ENCODE peak calls at places on chromosomes 6 and 20, in seven cellular contexts. One of them, this sample, is unnamed.

GRCh38 chr6:16751251-16751946 is 9.9 kb downstream of the ATXN1 start:
- DNase-seq in tibial artery: no peak
- DNase-seq in left ventricle myocardium inferior: no peak
- DNase-seq in MM.1S: no peak
- DNase-seq in A673: no peak
- DNase-seq in heart left ventricle: no peak
- DNase-seq in psoas muscle: no peak
- DNase-seq in this sample: no peak

GRCh38 chr20:51542033-51542893 is at the start of gene NFATC2:
- DNase-seq in MM.1S: peak; percentile 64
- DNase-seq in psoas muscle: peak; percentile 47
- DNase-seq in heart left ventricle: peak; percentile 69
- DNase-seq in A673: no peak
- DNase-seq in left ventricle myocardium inferior: peak; percentile 52
- DNase-seq in tibial artery: no peak
- DNase-seq in this sample: no peak

GRCh38 chr20:20956586-20956985 is 149.6 kb downstream of the LINC00237 start:
- DNase-seq in MM.1S: no peak
- DNase-seq in A673: no peak
- DNase-seq in tibial artery: no peak
- DNase-seq in psoas muscle: no peak
- DNase-seq in left ventricle myocardium inferior: no peak
- DNase-seq in heart left ventricle: no peak
- DNase-seq in this sample: peak; percentile 92

GRCh38 chr6:12325872-12326271 is 35.7 kb downstream of the EDN1 start:
- DNase-seq in tibial artery: no peak
- DNase-seq in heart left ventricle: no peak
- DNase-seq in A673: no peak
- DNase-seq in psoas muscle: no peak
- DNase-seq in MM.1S: no peak
- DNase-seq in left ventricle myocardium inferior: no peak
- DNase-seq in this sample: no peak

GRCh38 chr20:59574308-59574707 is 30.0 kb upstream of the PHACTR3 start:
- DNase-seq in left ventricle myocardium inferior: no peak
- DNase-seq in tibial artery: peak; percentile 39
- DNase-seq in A673: no peak
- DNase-seq in heart left ventricle: no peak
- DNase-seq in MM.1S: no peak
- DNase-seq in psoas muscle: no peak
- DNase-seq in this sample: no peak

GRCh38 chr6:34145161-34146020 is 496 bp downstream of the GRM4 start:
- DNase-seq in heart left ventricle: no peak
- DNase-seq in MM.1S: no peak
- DNase-seq in psoas muscle: no peak
- DNase-seq in A673: peak; percentile 61
- DNase-seq in tibial artery: no peak
- DNase-seq in left ventricle myocardium inferior: no peak
- DNase-seq in this sample: no peak

GRCh38 chr20:18783385-18783959 is 30.1 kb upstream of the SCP2D1 start:
- DNase-seq in tibial artery: no peak
- DNase-seq in heart left ventricle: no peak
- DNase-seq in MM.1S: no peak
- DNase-seq in left ventricle myocardium inferior: no peak
- DNase-seq in psoas muscle: no peak
- DNase-seq in A673: no peak
- DNase-seq in this sample: no peak

GRCh38 chr6:101114703-101115102 is 233.6 kb upstream of the ASCC3 start:
- DNase-seq in tibial artery: no peak
- DNase-seq in psoas muscle: no peak
- DNase-seq in left ventricle myocardium inferior: no peak
- DNase-seq in MM.1S: peak; percentile 45
- DNase-seq in A673: peak; percentile 90
- DNase-seq in heart left ventricle: no peak
- DNase-seq in this sample: peak; percentile 5

GRCh38 chr6:110653381-110653780 is 161.9 kb downstream of the CDK19 start:
- DNase-seq in MM.1S: no peak
- DNase-seq in tibial artery: no peak
- DNase-seq in heart left ventricle: no peak
- DNase-seq in A673: no peak
- DNase-seq in psoas muscle: no peak
- DNase-seq in left ventricle myocardium inferior: no peak
- DNase-seq in this sample: no peak

GRCh38 chr6:97176468-97176867 is 106.5 kb downstream of the MMS22L start:
- DNase-seq in heart left ventricle: no peak
- DNase-seq in left ventricle myocardium inferior: no peak
- DNase-seq in psoas muscle: no peak
- DNase-seq in A673: no peak
- DNase-seq in MM.1S: no peak
- DNase-seq in tibial artery: no peak
- DNase-seq in this sample: no peak

GRCh38 chr6:3913077-3913957 is 64.1 kb downstream of the FAM50B start:
- DNase-seq in psoas muscle: no peak
- DNase-seq in left ventricle myocardium inferior: no peak
- DNase-seq in A673: peak; percentile 82
- DNase-seq in MM.1S: no peak
- DNase-seq in heart left ventricle: peak; percentile 88
- DNase-seq in tibial artery: peak; percentile 84
- DNase-seq in this sample: peak; percentile 23

GRCh38 chr20:62614961-62615680 is 27.2 kb upstream of the SLCO4A1 start:
- DNase-seq in left ventricle myocardium inferior: no peak
- DNase-seq in A673: no peak
- DNase-seq in MM.1S: no peak
- DNase-seq in tibial artery: no peak
- DNase-seq in psoas muscle: no peak
- DNase-seq in heart left ventricle: no peak
- DNase-seq in this sample: no peak

GRCh38 chr6:125274935-125275334 is 26.8 kb downstream of the HDDC2 start:
- DNase-seq in tibial artery: no peak
- DNase-seq in psoas muscle: no peak
- DNase-seq in heart left ventricle: no peak
- DNase-seq in MM.1S: no peak
- DNase-seq in left ventricle myocardium inferior: no peak
- DNase-seq in A673: no peak
- DNase-seq in this sample: no peak
- H3K27ac ChIP-seq in tibial artery: no peak overlapping the region
- H3K27ac ChIP-seq in psoas muscle: no peak overlapping the region
- H3K27ac ChIP-seq in heart left ventricle: no peak overlapping the region
- H3K27ac ChIP-seq in MM.1S: no peak overlapping the region
- H3K27ac ChIP-seq in left ventricle myocardium inferior: peak overlapping the region; percentile 13
- H3K27ac ChIP-seq in A673: no peak overlapping the region
- H3K27ac ChIP-seq in this sample: no peak overlapping the region

GRCh38 chr6:42049116-42049809 is 1.1 kb upstream of the TAF8 start:
- DNase-seq in heart left ventricle: no peak
- DNase-seq in left ventricle myocardium inferior: no peak
- DNase-seq in psoas muscle: peak; percentile 25
- DNase-seq in tibial artery: peak; percentile 69
- DNase-seq in A673: no peak
- DNase-seq in MM.1S: no peak
- DNase-seq in this sample: no peak

GRCh38 chr6:42046491-42047219 is 3.7 kb upstream of the TAF8 start:
- DNase-seq in psoas muscle: no peak
- DNase-seq in A673: no peak
- DNase-seq in left ventricle myocardium inferior: no peak
- DNase-seq in MM.1S: no peak
- DNase-seq in tibial artery: peak; percentile 65
- DNase-seq in heart left ventricle: no peak
- DNase-seq in this sample: peak; percentile 51

GRCh38 chr6:42045538-42046460 is 4.5 kb upstream of the TAF8 start:
- DNase-seq in MM.1S: peak; percentile 59
- DNase-seq in tibial artery: peak; percentile 97
- DNase-seq in psoas muscle: peak; percentile 87
- DNase-seq in heart left ventricle: peak; percentile 88
- DNase-seq in left ventricle myocardium inferior: peak; percentile 96
- DNase-seq in A673: peak; percentile 88
- DNase-seq in this sample: peak; percentile 81

GRCh38 chr6:42047220-42047590 is 3.1 kb upstream of the TAF8 start:
- DNase-seq in MM.1S: no peak
- DNase-seq in psoas muscle: no peak
- DNase-seq in tibial artery: no peak
- DNase-seq in A673: no peak
- DNase-seq in left ventricle myocardium inferior: no peak
- DNase-seq in heart left ventricle: no peak
- DNase-seq in this sample: peak; percentile 85

DNA sequence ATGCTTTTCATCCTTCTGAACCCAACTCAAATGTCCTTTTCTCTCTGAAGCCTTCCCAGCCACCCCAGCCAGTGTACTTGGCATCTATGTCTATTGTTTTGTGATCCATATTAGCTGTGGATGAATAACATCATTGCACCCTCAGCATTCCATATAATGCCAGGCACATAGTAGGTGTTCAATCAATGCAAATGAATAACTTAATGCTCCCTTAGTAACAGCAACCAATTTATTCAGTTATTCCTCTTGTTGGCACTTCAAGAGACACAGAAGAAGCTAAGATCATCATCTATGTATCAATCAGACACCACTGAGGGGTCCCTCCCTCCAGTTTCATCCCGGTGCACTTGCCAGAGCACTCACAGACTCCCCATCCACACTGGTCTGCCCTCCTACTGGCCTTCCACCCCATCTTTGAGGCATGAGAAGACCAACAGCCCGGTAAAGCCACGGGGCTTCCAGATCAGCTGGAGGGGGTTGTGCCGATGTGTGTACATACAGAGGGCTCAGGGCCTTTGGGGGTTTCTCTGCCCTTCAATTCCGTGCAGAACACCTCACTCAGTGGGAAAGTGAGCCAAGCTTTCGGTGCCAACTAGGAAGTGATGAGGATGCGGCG is 2.4 kb upstream of the TAF8 start:
- DNase-seq in A673: no peak
- DNase-seq in left ventricle myocardium inferior: no peak
- DNase-seq in tibial artery: no peak
- DNase-seq in MM.1S: no peak
- DNase-seq in heart left ventricle: no peak
- DNase-seq in psoas muscle: no peak
- DNase-seq in this sample: peak; percentile 46
- H3K4me1 ChIP-seq in A673: peaks cover 36% of the 10 kb centered on the region
- H3K4me1 ChIP-seq in left ventricle myocardium inferior: peaks cover 98% of the 10 kb centered on the region
- H3K4me1 ChIP-seq in tibial artery: peaks cover 4% of the 10 kb centered on the region
- H3K4me1 ChIP-seq in MM.1S: peaks cover 16% of the 10 kb centered on the region
- H3K4me1 ChIP-seq in heart left ventricle: peaks cover 80% of the 10 kb centered on the region
- H3K4me1 ChIP-seq in psoas muscle: peaks cover 45% of the 10 kb centered on the region
- H3K4me1 ChIP-seq in this sample: peaks cover 36% of the 10 kb centered on the region

GRCh38 chr20:50129662-50130345 is 16.9 kb upstream of the UBE2V1 start:
- DNase-seq in A673: no peak
- DNase-seq in heart left ventricle: no peak
- DNase-seq in left ventricle myocardium inferior: no peak
- DNase-seq in psoas muscle: no peak
- DNase-seq in tibial artery: no peak
- DNase-seq in MM.1S: no peak
- DNase-seq in this sample: peak; percentile 60

GRCh38 chr20:50126662-50127061 is 13.7 kb upstream of the UBE2V1 start:
- DNase-seq in A673: no peak
- DNase-seq in psoas muscle: peak; percentile 43
- DNase-seq in heart left ventricle: no peak
- DNase-seq in MM.1S: no peak
- DNase-seq in tibial artery: no peak
- DNase-seq in left ventricle myocardium inferior: no peak
- DNase-seq in this sample: no peak

GRCh38 chr20:50127587-50128519 is 14.9 kb upstream of the UBE2V1 start:
- DNase-seq in left ventricle myocardium inferior: no peak
- DNase-seq in MM.1S: no peak
- DNase-seq in tibial artery: no peak
- DNase-seq in heart left ventricle: no peak
- DNase-seq in A673: no peak
- DNase-seq in psoas muscle: no peak
- DNase-seq in this sample: no peak

GRCh38 chr20:50130346-50130703 is 17.4 kb upstream of the UBE2V1 start:
- DNase-seq in left ventricle myocardium inferior: no peak
- DNase-seq in tibial artery: no peak
- DNase-seq in MM.1S: no peak
- DNase-seq in heart left ventricle: no peak
- DNase-seq in psoas muscle: no peak
- DNase-seq in A673: no peak
- DNase-seq in this sample: no peak

DNA sequence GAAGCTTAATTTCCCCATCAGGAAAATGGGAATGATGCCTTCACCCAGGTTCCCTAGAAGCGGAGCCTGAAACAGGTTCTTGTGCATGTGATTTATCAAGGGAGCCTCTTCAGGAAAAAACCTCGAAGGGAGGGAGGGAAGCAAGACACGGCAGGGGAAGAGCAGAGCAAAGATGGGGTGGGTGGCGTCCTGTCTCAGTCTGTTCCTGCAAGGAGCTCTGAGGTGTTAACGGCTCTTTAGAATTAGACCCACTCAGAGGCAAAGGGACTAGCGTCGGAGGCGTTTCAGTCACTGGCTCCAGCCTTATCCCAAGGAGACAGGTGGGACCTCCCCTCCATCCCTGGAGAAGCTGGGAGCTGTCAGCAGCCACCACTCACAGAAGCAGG is 15.6 kb upstream of the UBE2V1 start:
- DNase-seq in left ventricle myocardium inferior: no peak
- DNase-seq in MM.1S: no peak
- DNase-seq in psoas muscle: no peak
- DNase-seq in A673: no peak
- DNase-seq in heart left ventricle: no peak
- DNase-seq in tibial artery: no peak
- DNase-seq in this sample: no peak
- H3K36me3 ChIP-seq in left ventricle myocardium inferior: peaks cover 64% of the 10 kb centered on the region
- H3K36me3 ChIP-seq in MM.1S: no peaks in the 10 kb centered on the region
- H3K36me3 ChIP-seq in psoas muscle: peaks cover 65% of the 10 kb centered on the region
- H3K36me3 ChIP-seq in A673: peaks cover 59% of the 10 kb centered on the region
- H3K36me3 ChIP-seq in heart left ventricle: peaks cover 21% of the 10 kb centered on the region
- H3K36me3 ChIP-seq in tibial artery: peaks cover 78% of the 10 kb centered on the region
- H3K36me3 ChIP-seq in this sample: peaks cover 74% of the 10 kb centered on the region

GRCh38 chr6:24391208-24391607 is 11.5 kb upstream of the MRS2 start:
- DNase-seq in heart left ventricle: no peak
- DNase-seq in MM.1S: no peak
- DNase-seq in tibial artery: no peak
- DNase-seq in A673: no peak
- DNase-seq in psoas muscle: no peak
- DNase-seq in left ventricle myocardium inferior: no peak
- DNase-seq in this sample: no peak

GRCh38 chr6:24382220-24382540 is 20.6 kb upstream of the MRS2 start:
- DNase-seq in heart left ventricle: no peak
- DNase-seq in tibial artery: no peak
- DNase-seq in MM.1S: no peak
- DNase-seq in A673: no peak
- DNase-seq in psoas muscle: no peak
- DNase-seq in left ventricle myocardium inferior: no peak
- DNase-seq in this sample: no peak

GRCh38 chr6:24391756-24392405 is 10.9 kb upstream of the MRS2 start:
- DNase-seq in psoas muscle: no peak
- DNase-seq in tibial artery: no peak
- DNase-seq in A673: no peak
- DNase-seq in heart left ventricle: no peak
- DNase-seq in left ventricle myocardium inferior: no peak
- DNase-seq in MM.1S: no peak
- DNase-seq in this sample: no peak

GRCh38 chr6:24385536-24386269 is 17.0 kb upstream of the MRS2 start:
- DNase-seq in psoas muscle: no peak
- DNase-seq in A673: no peak
- DNase-seq in left ventricle myocardium inferior: no peak
- DNase-seq in MM.1S: no peak
- DNase-seq in tibial artery: no peak
- DNase-seq in heart left ventricle: no peak
- DNase-seq in this sample: no peak

DNA sequence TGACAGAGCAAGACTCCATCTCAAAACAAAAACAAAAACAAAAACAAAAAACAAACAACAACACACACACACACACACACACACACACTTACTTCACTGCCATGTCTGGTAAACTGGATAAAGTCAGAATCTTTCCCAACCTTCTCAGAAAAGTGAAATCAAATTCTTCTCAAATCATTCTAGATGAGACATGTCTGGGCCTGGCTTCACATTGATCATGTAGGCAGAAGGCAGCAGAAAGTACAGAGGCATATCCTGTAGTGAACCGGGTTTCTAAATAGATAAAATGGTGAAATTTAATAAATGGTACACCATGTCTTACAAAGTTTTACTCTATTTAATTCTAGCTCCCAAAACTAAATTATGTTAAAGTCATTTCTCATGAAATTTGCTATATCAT is 14.9 kb upstream of the MRS2 start:
- DNase-seq in psoas muscle: no peak
- DNase-seq in heart left ventricle: no peak
- DNase-seq in A673: no peak
- DNase-seq in tibial artery: no peak
- DNase-seq in left ventricle myocardium inferior: no peak
- DNase-seq in MM.1S: no peak
- DNase-seq in this sample: no peak
- H3K27ac ChIP-seq in psoas muscle: no peak overlapping the region
- H3K27ac ChIP-seq in heart left ventricle: no peak overlapping the region
- H3K27ac ChIP-seq in A673: peak overlapping the region; percentile 40
- H3K27ac ChIP-seq in tibial artery: no peak overlapping the region
- H3K27ac ChIP-seq in left ventricle myocardium inferior: no peak overlapping the region
- H3K27ac ChIP-seq in MM.1S: no peak overlapping the region
- H3K27ac ChIP-seq in this sample: no peak overlapping the region

This sample was measured in SJCRH30.